ENCODE peak calls at places on chromosomes 3 and 15, in six cellular contexts. One of them, this sample, is unnamed.

GRCh38 chr3:123320224-123320623 is 118.5 kb downstream of the SEC22A start:
- DNase-seq in CD4-positive, alpha-beta memory T cell: no peak
- DNase-seq in naive thymus-derived CD4-positive, alpha-beta T cell: no peak
- DNase-seq in SJSA1: no peak
- DNase-seq in fibroblast of pulmonary artery: no peak
- DNase-seq in psoas muscle: no peak
- DNase-seq in this sample: no peak

GRCh38 chr3:191094057-191094456 is 105.0 kb upstream of the OSTN start:
- DNase-seq in CD4-positive, alpha-beta memory T cell: no peak
- DNase-seq in naive thymus-derived CD4-positive, alpha-beta T cell: no peak
- DNase-seq in SJSA1: no peak
- DNase-seq in fibroblast of pulmonary artery: peak
- DNase-seq in psoas muscle: no peak
- DNase-seq in this sample: peak

GRCh38 chr15:51600114-51600513 is 22.5 kb downstream of the DMXL2 start:
- DNase-seq in CD4-positive, alpha-beta memory T cell: no peak
- DNase-seq in naive thymus-derived CD4-positive, alpha-beta T cell: no peak
- DNase-seq in SJSA1: no peak
- DNase-seq in fibroblast of pulmonary artery: no peak
- DNase-seq in psoas muscle: no peak
- DNase-seq in this sample: peak

GRCh38 chr3:49378249-49378899 is 20.2 kb upstream of the GPX1 start:
- DNase-seq in CD4-positive, alpha-beta memory T cell: no peak
- DNase-seq in naive thymus-derived CD4-positive, alpha-beta T cell: no peak
- DNase-seq in SJSA1: peak
- DNase-seq in fibroblast of pulmonary artery: peak
- DNase-seq in psoas muscle: peak
- DNase-seq in this sample: peak

GRCh38 chr15:36882487-36883108 is 217.8 kb downstream of the MEIS2 start:
- DNase-seq in CD4-positive, alpha-beta memory T cell: no peak
- DNase-seq in naive thymus-derived CD4-positive, alpha-beta T cell: no peak
- DNase-seq in SJSA1: no peak
- DNase-seq in fibroblast of pulmonary artery: no peak
- DNase-seq in psoas muscle: no peak
- DNase-seq in this sample: no peak

GRCh38 chr3:80677796-80678195 is 910.0 kb upstream of the ROBO1 start:
- DNase-seq in CD4-positive, alpha-beta memory T cell: no peak
- DNase-seq in naive thymus-derived CD4-positive, alpha-beta T cell: no peak
- DNase-seq in SJSA1: no peak
- DNase-seq in fibroblast of pulmonary artery: peak
- DNase-seq in psoas muscle: no peak
- DNase-seq in this sample: peak

GRCh38 chr15:68276668-68277067 is 877 bp upstream of the FEM1B start:
- DNase-seq in CD4-positive, alpha-beta memory T cell: no peak
- DNase-seq in naive thymus-derived CD4-positive, alpha-beta T cell: no peak
- DNase-seq in SJSA1: no peak
- DNase-seq in fibroblast of pulmonary artery: no peak
- DNase-seq in psoas muscle: no peak
- DNase-seq in this sample: no peak

GRCh38 chr3:58008140-58009025 is at the start of gene FLNB:
- DNase-seq in CD4-positive, alpha-beta memory T cell: peak
- DNase-seq in naive thymus-derived CD4-positive, alpha-beta T cell: peak
- DNase-seq in SJSA1: peak
- DNase-seq in fibroblast of pulmonary artery: peak
- DNase-seq in psoas muscle: peak
- DNase-seq in this sample: peak

GRCh38 chr3:147458995-147459704 is 50.0 kb downstream of the ZIC1 start:
- DNase-seq in CD4-positive, alpha-beta memory T cell: no peak
- DNase-seq in naive thymus-derived CD4-positive, alpha-beta T cell: no peak
- DNase-seq in SJSA1: no peak
- DNase-seq in fibroblast of pulmonary artery: no peak
- DNase-seq in psoas muscle: no peak
- DNase-seq in this sample: no peak

GRCh38 chr15:73584699-73585420 is 48.3 kb downstream of the NPTN start:
- DNase-seq in CD4-positive, alpha-beta memory T cell: no peak
- DNase-seq in naive thymus-derived CD4-positive, alpha-beta T cell: no peak
- DNase-seq in SJSA1: no peak
- DNase-seq in fibroblast of pulmonary artery: no peak
- DNase-seq in psoas muscle: no peak
- DNase-seq in this sample: no peak

GRCh38 chr3:99499235-99499798 is 139.1 kb upstream of the COL8A1 start:
- DNase-seq in CD4-positive, alpha-beta memory T cell: no peak
- DNase-seq in naive thymus-derived CD4-positive, alpha-beta T cell: no peak
- DNase-seq in SJSA1: peak
- DNase-seq in fibroblast of pulmonary artery: peak
- DNase-seq in psoas muscle: no peak
- DNase-seq in this sample: peak

GRCh38 chr3:13556937-13557336 is 8.0 kb downstream of the FBLN2 start:
- DNase-seq in CD4-positive, alpha-beta memory T cell: no peak
- DNase-seq in naive thymus-derived CD4-positive, alpha-beta T cell: no peak
- DNase-seq in SJSA1: no peak
- DNase-seq in fibroblast of pulmonary artery: no peak
- DNase-seq in psoas muscle: no peak
- DNase-seq in this sample: no peak

GRCh38 chr3:100525753-100526612 is 33.6 kb downstream of the TMEM45A start:
- DNase-seq in CD4-positive, alpha-beta memory T cell: no peak
- DNase-seq in naive thymus-derived CD4-positive, alpha-beta T cell: no peak
- DNase-seq in SJSA1: peak
- DNase-seq in fibroblast of pulmonary artery: peak
- DNase-seq in psoas muscle: peak
- DNase-seq in this sample: peak

DNA sequence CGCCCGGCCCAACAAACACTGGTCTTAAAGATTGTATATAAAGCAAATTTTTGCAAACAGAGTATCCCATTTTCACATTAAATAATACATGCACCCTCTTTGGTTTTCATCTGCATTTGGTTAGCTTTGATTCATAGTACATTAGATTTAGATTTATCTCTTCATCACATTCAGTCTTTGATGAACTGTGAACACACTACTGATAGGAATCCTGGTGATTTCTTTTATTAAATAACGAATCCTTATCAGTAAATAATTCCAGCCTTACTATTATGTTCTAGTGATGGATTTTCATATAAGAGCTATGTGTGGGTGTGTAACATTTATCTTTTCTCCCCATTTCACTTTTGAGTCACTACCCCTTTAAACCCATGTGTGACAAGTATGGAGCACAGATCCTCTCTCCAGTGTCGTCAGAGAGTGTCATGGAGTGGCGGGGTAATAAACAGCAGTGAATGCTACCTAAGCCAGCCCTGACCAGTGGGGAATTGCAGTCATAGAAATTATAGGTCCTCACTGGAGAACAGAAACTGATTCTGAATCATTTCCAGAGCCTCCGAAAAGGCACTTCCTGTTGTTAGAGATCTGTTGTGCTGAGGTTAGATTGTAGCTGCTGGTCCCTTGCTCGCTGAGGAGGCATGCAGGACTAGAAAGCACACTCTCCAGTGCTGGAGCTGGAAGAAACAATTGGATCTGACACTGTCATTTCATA is 22.0 kb downstream of the SLC7A14 start:
- DNase-seq in CD4-positive, alpha-beta memory T cell: no peak
- DNase-seq in naive thymus-derived CD4-positive, alpha-beta T cell: no peak
- DNase-seq in SJSA1: peak
- DNase-seq in fibroblast of pulmonary artery: peak
- DNase-seq in psoas muscle: no peak
- DNase-seq in this sample: peak
- H3K4me3 ChIP-seq in CD4-positive, alpha-beta memory T cell: no peak
- H3K4me3 ChIP-seq in naive thymus-derived CD4-positive, alpha-beta T cell: no peak
- H3K4me3 ChIP-seq in SJSA1: no peak
- H3K4me3 ChIP-seq in fibroblast of pulmonary artery: peak
- H3K4me3 ChIP-seq in psoas muscle: no peak
- H3K4me3 ChIP-seq in this sample: no peak

GRCh38 chr15:96362759-96363678 is 32.5 kb downstream of the NR2F2 start:
- DNase-seq in CD4-positive, alpha-beta memory T cell: no peak
- DNase-seq in naive thymus-derived CD4-positive, alpha-beta T cell: no peak
- DNase-seq in SJSA1: no peak
- DNase-seq in fibroblast of pulmonary artery: no peak
- DNase-seq in psoas muscle: no peak
- DNase-seq in this sample: no peak

GRCh38 chr15:96362001-96362758 is 31.7 kb downstream of the NR2F2 start:
- DNase-seq in CD4-positive, alpha-beta memory T cell: no peak
- DNase-seq in naive thymus-derived CD4-positive, alpha-beta T cell: no peak
- DNase-seq in SJSA1: no peak
- DNase-seq in fibroblast of pulmonary artery: no peak
- DNase-seq in psoas muscle: no peak
- DNase-seq in this sample: no peak

GRCh38 chr15:96359772-96360498 is 29.4 kb downstream of the NR2F2 start:
- DNase-seq in CD4-positive, alpha-beta memory T cell: no peak
- DNase-seq in naive thymus-derived CD4-positive, alpha-beta T cell: no peak
- DNase-seq in SJSA1: no peak
- DNase-seq in fibroblast of pulmonary artery: no peak
- DNase-seq in psoas muscle: no peak
- DNase-seq in this sample: peak

GRCh38 chr15:96360581-96361308 is 30.2 kb downstream of the NR2F2 start:
- DNase-seq in CD4-positive, alpha-beta memory T cell: no peak
- DNase-seq in naive thymus-derived CD4-positive, alpha-beta T cell: no peak
- DNase-seq in SJSA1: no peak
- DNase-seq in fibroblast of pulmonary artery: no peak
- DNase-seq in psoas muscle: no peak
- DNase-seq in this sample: no peak

DNA sequence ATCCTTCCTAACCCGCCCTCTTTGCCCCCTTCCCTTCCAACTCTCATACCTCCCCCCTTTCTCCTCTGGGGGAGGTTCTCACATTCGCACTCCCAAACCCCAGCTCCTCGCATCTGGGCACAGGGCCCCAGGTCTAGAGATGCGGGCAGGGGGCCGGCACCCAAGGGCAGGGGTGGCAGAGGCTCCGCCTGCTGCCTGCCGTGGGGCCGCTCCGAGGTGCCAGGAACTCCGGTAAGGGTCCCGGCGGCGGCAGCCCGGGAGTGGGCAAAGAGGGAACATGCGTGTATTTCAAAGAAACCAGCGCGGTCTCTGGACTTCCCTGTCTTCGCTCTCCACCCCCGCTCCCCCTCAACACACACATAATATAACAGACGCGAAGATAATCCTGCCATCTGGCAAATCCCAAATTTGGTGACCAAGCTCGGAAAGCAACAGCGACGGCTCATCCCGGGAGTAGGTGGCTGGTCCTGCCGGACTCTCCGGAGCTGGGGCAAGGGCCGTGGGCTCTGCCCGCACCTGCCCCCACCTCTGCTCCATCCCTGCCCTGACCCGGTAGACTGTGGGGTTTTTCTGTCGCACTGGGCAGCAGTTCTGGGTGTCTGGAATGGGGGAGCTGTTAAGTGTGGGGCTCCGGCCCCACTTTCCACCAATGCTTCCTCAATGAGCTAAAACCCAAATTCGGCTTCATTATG is 31.0 kb downstream of the NR2F2 start:
- DNase-seq in CD4-positive, alpha-beta memory T cell: no peak
- DNase-seq in naive thymus-derived CD4-positive, alpha-beta T cell: no peak
- DNase-seq in SJSA1: no peak
- DNase-seq in fibroblast of pulmonary artery: no peak
- DNase-seq in psoas muscle: no peak
- DNase-seq in this sample: no peak
- H3K4me3 ChIP-seq in CD4-positive, alpha-beta memory T cell: no peak
- H3K4me3 ChIP-seq in naive thymus-derived CD4-positive, alpha-beta T cell: no peak
- H3K4me3 ChIP-seq in SJSA1: no peak
- H3K4me3 ChIP-seq in fibroblast of pulmonary artery: no peak
- H3K4me3 ChIP-seq in psoas muscle: peak
- H3K4me3 ChIP-seq in this sample: peak

GRCh38 chr3:62180514-62180913 is 192.8 kb downstream of the FEZF2 start:
- DNase-seq in CD4-positive, alpha-beta memory T cell: no peak
- DNase-seq in naive thymus-derived CD4-positive, alpha-beta T cell: no peak
- DNase-seq in SJSA1: no peak
- DNase-seq in fibroblast of pulmonary artery: no peak
- DNase-seq in psoas muscle: no peak
- DNase-seq in this sample: no peak

GRCh38 chr3:62178032-62178431 is 195.3 kb downstream of the FEZF2 start:
- DNase-seq in CD4-positive, alpha-beta memory T cell: no peak
- DNase-seq in naive thymus-derived CD4-positive, alpha-beta T cell: no peak
- DNase-seq in SJSA1: no peak
- DNase-seq in fibroblast of pulmonary artery: no peak
- DNase-seq in psoas muscle: no peak
- DNase-seq in this sample: no peak

GRCh38 chr3:62183087-62183486 is 190.3 kb downstream of the FEZF2 start:
- DNase-seq in CD4-positive, alpha-beta memory T cell: no peak
- DNase-seq in naive thymus-derived CD4-positive, alpha-beta T cell: no peak
- DNase-seq in SJSA1: no peak
- DNase-seq in fibroblast of pulmonary artery: no peak
- DNase-seq in psoas muscle: no peak
- DNase-seq in this sample: no peak

GRCh38 chr3:62175161-62175560 is 198.2 kb downstream of the FEZF2 start:
- DNase-seq in CD4-positive, alpha-beta memory T cell: no peak
- DNase-seq in naive thymus-derived CD4-positive, alpha-beta T cell: no peak
- DNase-seq in SJSA1: no peak
- DNase-seq in fibroblast of pulmonary artery: no peak
- DNase-seq in psoas muscle: no peak
- DNase-seq in this sample: no peak

GRCh38 chr3:62178739-62179600 is 194.4 kb downstream of the FEZF2 start:
- DNase-seq in CD4-positive, alpha-beta memory T cell: no peak
- DNase-seq in naive thymus-derived CD4-positive, alpha-beta T cell: no peak
- DNase-seq in SJSA1: no peak
- DNase-seq in fibroblast of pulmonary artery: no peak
- DNase-seq in psoas muscle: no peak
- DNase-seq in this sample: no peak
- H3K4me3 ChIP-seq in CD4-positive, alpha-beta memory T cell: no peak
- H3K4me3 ChIP-seq in naive thymus-derived CD4-positive, alpha-beta T cell: no peak
- H3K4me3 ChIP-seq in SJSA1: no peak
- H3K4me3 ChIP-seq in fibroblast of pulmonary artery: no peak
- H3K4me3 ChIP-seq in psoas muscle: no peak
- H3K4me3 ChIP-seq in this sample: no peak

DNA sequence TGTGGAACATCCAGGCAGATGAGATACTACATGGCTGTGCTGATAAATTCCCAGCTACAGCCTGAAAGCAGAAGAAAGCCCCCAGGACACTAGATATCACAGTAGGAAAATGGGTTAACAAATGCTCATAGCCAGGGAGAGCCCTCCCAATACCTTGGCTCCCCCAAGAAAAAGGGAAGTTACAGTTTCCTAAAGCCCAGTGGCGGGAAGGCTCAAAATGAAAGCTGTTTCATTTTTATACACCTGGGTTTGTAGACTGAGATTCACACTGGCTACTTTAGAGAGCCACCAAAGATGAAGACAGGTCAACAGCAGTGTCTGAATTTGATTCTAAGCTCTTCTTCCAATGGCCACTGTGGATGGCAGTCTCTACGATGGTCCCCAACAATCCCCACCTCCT is 55.0 kb upstream of the TOPAZ1 start:
- DNase-seq in CD4-positive, alpha-beta memory T cell: no peak
- DNase-seq in naive thymus-derived CD4-positive, alpha-beta T cell: no peak
- DNase-seq in SJSA1: no peak
- DNase-seq in fibroblast of pulmonary artery: no peak
- DNase-seq in psoas muscle: no peak
- DNase-seq in this sample: no peak
- H3K4me3 ChIP-seq in CD4-positive, alpha-beta memory T cell: no peak
- H3K4me3 ChIP-seq in naive thymus-derived CD4-positive, alpha-beta T cell: no peak
- H3K4me3 ChIP-seq in SJSA1: no peak
- H3K4me3 ChIP-seq in fibroblast of pulmonary artery: no peak
- H3K4me3 ChIP-seq in psoas muscle: no peak
- H3K4me3 ChIP-seq in this sample: no peak

DNA sequence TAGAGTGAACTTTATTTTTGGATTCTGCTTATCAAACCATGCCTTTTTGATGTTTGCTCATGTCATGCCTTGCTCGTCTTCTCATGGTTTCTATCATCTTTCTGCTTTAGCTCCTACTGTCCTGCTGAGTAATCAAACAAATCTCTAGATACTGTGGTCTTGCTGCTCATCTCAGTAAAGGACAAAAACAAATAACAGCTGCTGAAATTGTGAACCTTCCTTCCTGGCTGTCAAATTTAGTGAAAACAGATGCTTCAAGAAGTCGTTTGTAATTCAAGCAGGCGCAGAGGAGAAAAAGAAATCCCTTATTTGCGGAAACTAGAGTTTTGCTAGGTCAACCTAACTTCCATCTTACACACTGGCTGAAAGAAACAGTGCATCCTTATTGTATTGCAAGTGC is 616.1 kb upstream of the ALCAM start:
- DNase-seq in CD4-positive, alpha-beta memory T cell: no peak
- DNase-seq in naive thymus-derived CD4-positive, alpha-beta T cell: no peak
- DNase-seq in SJSA1: no peak
- DNase-seq in fibroblast of pulmonary artery: no peak
- DNase-seq in psoas muscle: no peak
- DNase-seq in this sample: peak
- H3K4me3 ChIP-seq in CD4-positive, alpha-beta memory T cell: no peak
- H3K4me3 ChIP-seq in naive thymus-derived CD4-positive, alpha-beta T cell: no peak
- H3K4me3 ChIP-seq in SJSA1: no peak
- H3K4me3 ChIP-seq in fibroblast of pulmonary artery: no peak
- H3K4me3 ChIP-seq in psoas muscle: no peak
- H3K4me3 ChIP-seq in this sample: no peak

This sample was measured in astrocyte of the spinal cord.